ENCODE peak calls at places on chromosomes 7 and 10, in nine cellular contexts. U, B, K, S, O, A, I, C and Z are unnamed samples.
A peak's percentile ranks its signal among the peaks of the same experiment; 100 is the strongest.

GRCh38 chr10:95335933-95336699 is 45.3 kb upstream of the PDLIM1 start:
- DNase-seq in U (no peak), B (no peak), K (no peak), S (no peak), O (no peak), A (no peak), I (no peak), C (no peak), Z (no peak)

GRCh38 chr10:58465641-58466040 is 47.0 kb upstream of the BICC1 start:
- DNase-seq in U (no peak), B (no peak), K (no peak), S (no peak), O (no peak), A (no peak), I (no peak), C (no peak), Z (no peak)

GRCh38 chr10:120556164-120556532 is 99.1 kb downstream of the PLPP4 start:
- DNase-seq in U (no peak), B (no peak), K (no peak), S (no peak), O (no peak), A (no peak), I (no peak), C (no peak), Z (no peak)

GRCh38 chr10:60742512-60742911 is 35.8 kb upstream of the CDK1 start:
- DNase-seq in U (no peak), B (no peak), K (no peak), S (no peak), O (no peak), A (no peak), I (no peak), C (no peak), Z (no peak)

GRCh38 chr7:37341033-37341630 is 107.5 kb downstream of the ELMO1 start:
- DNase-seq in U (no peak), B (peak; percentile 77), K (no peak), S (no peak), O (no peak), A (no peak), I (no peak), C (no peak), Z (no peak)

GRCh38 chr7:40922316-40922670 is 780.6 kb downstream of the INHBA start:
- DNase-seq in U (no peak), B (no peak), K (peak; percentile 77), S (no peak), O (no peak), A (no peak), I (no peak), C (no peak), Z (no peak)

GRCh38 chr10:48981310-48981907 is 41.8 kb upstream of the LRRC18 start:
- DNase-seq in U (peak; percentile 73), B (peak; percentile 64), K (peak; percentile 8), S (no peak), O (no peak), A (no peak), I (peak; percentile 64), C (peak; percentile 63), Z (peak; percentile 50)

GRCh38 chr10:9926003-9926402 is 1091.7 kb upstream of the CELF2 start:
- DNase-seq in U (no peak), B (no peak), K (no peak), S (no peak), O (no peak), A (no peak), I (no peak), C (no peak), Z (no peak)

GRCh38 chr10:29191674-29192073 is 97.2 kb upstream of the LYZL1 start:
- DNase-seq in U (no peak), B (no peak), K (no peak), S (no peak), O (no peak), A (no peak), I (no peak), C (no peak), Z (no peak)

GRCh38 chr7:4803397-4804241 is 28.2 kb downstream of the AP5Z1 start:
- DNase-seq in U (no peak), B (no peak), K (no peak), S (no peak), O (no peak), A (no peak), I (no peak), C (no peak), Z (no peak)

GRCh38 chr10:72248477-72249151 is 25.1 kb upstream of the DDIT4 start:
- DNase-seq in U (peak; percentile 84), B (peak; percentile 97), K (peak; percentile 57), S (peak; percentile 73), O (peak; percentile 27), A (peak; percentile 75), I (peak; percentile 22), C (peak; percentile 82), Z (peak; percentile 93)

GRCh38 chr10:62268399-62269076 is at the start of gene RTKN2:
- DNase-seq in U (peak; percentile 81), B (peak; percentile 77), K (peak; percentile 59), S (peak; percentile 55), O (peak; percentile 42), A (peak; percentile 58), I (peak; percentile 90), C (peak; percentile 42), Z (peak; percentile 78)

GRCh38 chr10:10956681-10957225 is 60.9 kb upstream of the CELF2 start:
- DNase-seq in U (no peak), B (no peak), K (no peak), S (no peak), O (no peak), A (no peak), I (no peak), C (no peak), Z (no peak)

GRCh38 chr7:477626-478220 is 41.9 kb downstream of the PDGFA start:
- DNase-seq in U (no peak), B (no peak), K (no peak), S (no peak), O (no peak), A (no peak), I (no peak), C (no peak), Z (no peak)

GRCh38 chr7:156230576-156230975 is 410.0 kb upstream of the RNF32 start:
- DNase-seq in U (peak; percentile 4), B (no peak), K (no peak), S (no peak), O (no peak), A (no peak), I (no peak), C (no peak), Z (no peak)

GRCh38 chr10:119650062-119650461 is 1.1 kb upstream of the BAG3 start:
- DNase-seq in U (no peak), B (no peak), K (no peak), S (no peak), O (no peak), A (no peak), I (no peak), C (no peak), Z (no peak)

GRCh38 chr10:99652800-99653390 is 6.4 kb upstream of the ENTPD7 start:
- DNase-seq in U (no peak), B (no peak), K (no peak), S (no peak), O (no peak), A (no peak), I (no peak), C (no peak), Z (no peak)

GRCh38 chr10:8534089-8534488 is 479.6 kb downstream of the GATA3 start:
- DNase-seq in U (no peak), B (no peak), K (no peak), S (no peak), O (no peak), A (no peak), I (no peak), C (no peak), Z (no peak)

GRCh38 chr7:70830060-70830395 is 301.9 kb upstream of the GALNT17 start:
- DNase-seq in U (no peak), B (no peak), K (no peak), S (no peak), O (no peak), A (no peak), I (no peak), C (no peak), Z (no peak)

GRCh38 chr7:121395494-121395960 is 581 bp downstream of the FAM3C start:
- DNase-seq in U (peak; percentile 77), B (peak; percentile 61), K (peak; percentile 7), S (peak; percentile 16), O (no peak), A (no peak), I (no peak), C (no peak), Z (peak; percentile 33)

GRCh38 chr7:11698273-11698930 is 133.6 kb downstream of the THSD7A start:
- DNase-seq in U (no peak), B (no peak), K (no peak), S (no peak), O (no peak), A (no peak), I (no peak), C (no peak), Z (no peak)

GRCh38 chr10:31036209-31036608 is 4.5 kb upstream of the ZNF438 start:
- DNase-seq in U (no peak), B (no peak), K (peak; percentile 16), S (no peak), O (no peak), A (no peak), I (no peak), C (no peak), Z (no peak)

GRCh38 chr10:132862485-132863420 is 76.8 kb upstream of the NKX6-2 start:
- DNase-seq in U (peak; percentile 50), B (no peak), K (no peak), S (no peak), O (no peak), A (no peak), I (peak; percentile 24), C (peak; percentile 8), Z (no peak)

GRCh38 chr10:34116780-34117179 is 698.3 kb downstream of the PARD3 start:
- DNase-seq in U (no peak), B (no peak), K (no peak), S (no peak), O (no peak), A (no peak), I (no peak), C (no peak), Z (no peak)

GRCh38 chr10:80468002-80468401 is 13.9 kb downstream of the TSPAN14 start:
- DNase-seq in U (peak; percentile 79), B (no peak), K (no peak), S (peak; percentile 63), O (peak; percentile 55), A (no peak), I (peak; percentile 61), C (peak; percentile 41), Z (peak; percentile 90)

GRCh38 chr7:134454277-134454676 is 4.6 kb downstream of the AKR1B1 start:
- DNase-seq in U (no peak), B (no peak), K (no peak), S (no peak), O (no peak), A (no peak), I (no peak), C (no peak), Z (peak; percentile 44)

GRCh38 chr10:1409359-1409750 is 328.0 kb downstream of the ADARB2 start:
- DNase-seq in U (no peak), B (no peak), K (no peak), S (no peak), O (no peak), A (no peak), I (no peak), C (no peak), Z (no peak)

GRCh38 chr7:33590902-33591301 is 314.4 kb upstream of the BMPER start:
- DNase-seq in U (no peak), B (no peak), K (peak; percentile 64), S (no peak), O (no peak), A (no peak), I (no peak), C (no peak), Z (no peak)

GRCh38 chr7:106178593-106179134 is 66.6 kb upstream of the SYPL1 start:
- DNase-seq in U (no peak), B (peak; percentile 42), K (peak; percentile 66), S (no peak), O (no peak), A (no peak), I (no peak), C (no peak), Z (no peak)

GRCh38 chr10:26486985-26487850 is 49.1 kb downstream of the APBB1IP start:
- DNase-seq in U (peak; percentile 66), B (peak; percentile 76), K (peak; percentile 53), S (peak; percentile 67), O (peak; percentile 41), A (no peak), I (no peak), C (peak; percentile 28), Z (no peak)

GRCh38 chr7:122768827-122769226 is 66.1 kb upstream of the RNF148 start:
- DNase-seq in U (no peak), B (no peak), K (no peak), S (no peak), O (no peak), A (no peak), I (no peak), C (no peak), Z (no peak)